ENCODE peak calls at places on chromosome 3, in six cellular contexts. Y is NCI-H1105 treated with DMSO at 0.1 percent for 48 hours; F is stimulated activated CD4-positive, alpha-beta T cell treated with anti-CD3 and anti-CD28 coated beads, Interleukin-12 subunit alpha, Interleukin-12 subunit beta, amount 100 ng/mL, for 24 hours; I is natural killer cell treated with Interleukin-12 subunit alpha and Interleukin-12 subunit beta and Interleukin-15 and Interleukin-18, amount 100 ng/mL, for 72 hours; B is NCI-H2081; K is tibial artery. D is an unnamed sample.

GRCh38 chr3:58021072-58021959 is 13.1 kb downstream of the FLNB start:
- DNase-seq in Y (peak; percentile 54), F (no peak), I (no peak), K (no peak), B (peak; percentile 82), D (no peak)

GRCh38 chr3:49165771-49166751 is at the start of gene CCDC71:
- DNase-seq in B (peak; percentile 70), I (peak; percentile 86), Y (peak; percentile 40), K (peak; percentile 56), F (peak; percentile 64), D (no peak)

GRCh38 chr3:59101091-59101738 is 51.4 kb upstream of the CFAP20DC start:
- DNase-seq in I (no peak), B (no peak), F (no peak), Y (no peak), K (no peak), D (no peak)

GRCh38 chr3:50316657-50317242 is 5.8 kb downstream of the HYAL2 start:
- DNase-seq in B (no peak), K (no peak), I (peak; percentile 49), Y (no peak), F (no peak), D (no peak)

GRCh38 chr3:194091141-194091540 is 44.8 kb upstream of the HES1 start:
- DNase-seq in K (no peak), Y (no peak), F (no peak), I (no peak), B (no peak), D (no peak)

GRCh38 chr3:179410317-179410716 is 41.0 kb downstream of the GNB4 start:
- DNase-seq in Y (no peak), F (no peak), K (no peak), I (no peak), B (no peak), D (no peak)

GRCh38 chr3:44318929-44319328 is 19.6 kb upstream of the TCAIM start:
- DNase-seq in B (peak; percentile 18), K (no peak), Y (no peak), I (no peak), F (no peak), D (no peak)

GRCh38 chr3:38268522-38268921 is 2.9 kb downstream of the SLC22A13 start:
- DNase-seq in I (no peak), K (no peak), F (no peak), B (no peak), Y (no peak), D (no peak)

GRCh38 chr3:46947545-46947899 is 29.0 kb downstream of the CCDC12 start:
- DNase-seq in K (no peak), F (no peak), I (no peak), Y (no peak), B (no peak), D (no peak)

GRCh38 chr3:195240171-195240701 is 30.7 kb downstream of the XXYLT1 start:
- DNase-seq in F (no peak), B (no peak), I (no peak), Y (no peak), K (peak; percentile 42), D (no peak)

D was measured in DMS 273 treated with DMSO at 0.1 percent for 48 hours.